ENCODE peak calls at places on chromosomes 13 and 19, in eight cellular contexts. J is HepG2, A is colonic mucosa, R is sciatic nerve, P is uterus, M is C1 segment of cervical spinal cord, B is left cardiac atrium, Q is sigmoid colon. V is an unnamed sample.
A peak's percentile ranks its signal among the peaks of the same experiment; 100 is the strongest.

GRCh38 chr13:63206431-63206830 is 1790.8 kb upstream of the PCDH20 start:
- DNase-seq in A (no peak), B (no peak), M (no peak), Q (no peak), R (no peak), P (no peak), J (no peak), V (no peak)

GRCh38 chr13:65497265-65497664 is 1732.9 kb downstream of the PCDH9 start:
- DNase-seq in J (no peak), A (no peak), M (no peak), Q (no peak), P (no peak), B (no peak), R (no peak), V (no peak)

GRCh38 chr19:48878219-48879024 is 6.2 kb downstream of the PPP1R15A start:
- DNase-seq in A (no peak), J (no peak), P (no peak), R (no peak), Q (no peak), M (no peak), B (peak; percentile 86), V (no peak)

GRCh38 chr19:42197375-42197817 is 20.1 kb downstream of the DEDD2 start:
- DNase-seq in P (no peak), M (no peak), Q (no peak), B (no peak), A (no peak), R (no peak), J (no peak), V (peak; percentile 46)

GRCh38 chr13:111425326-111425725 is 104.9 kb downstream of the TEX29 start:
- DNase-seq in A (no peak), Q (no peak), J (no peak), P (no peak), B (no peak), M (no peak), R (no peak), V (no peak)

GRCh38 chr13:35014606-35015005 is 72.5 kb downstream of the NBEA start:
- DNase-seq in A (no peak), R (no peak), Q (no peak), J (no peak), P (no peak), M (no peak), B (no peak), V (no peak)

GRCh38 chr13:100139822-100140221 is 50.9 kb downstream of the PCCA start:
- DNase-seq in M (no peak), Q (no peak), R (no peak), J (peak; percentile 20), A (no peak), P (no peak), B (no peak), V (no peak)

GRCh38 chr13:60066206-60066605 is 97.5 kb downstream of the DIAPH3 start:
- DNase-seq in Q (no peak), B (no peak), A (no peak), M (no peak), J (no peak), P (no peak), R (no peak), V (no peak)

GRCh38 chr13:113507564-113508210 is 17.2 kb upstream of the DCUN1D2 start:
- DNase-seq in A (no peak), J (no peak), Q (no peak), R (peak; percentile 49), B (no peak), M (no peak), P (no peak), V (no peak)

GRCh38 chr13:101612736-101613135 is 160.3 kb downstream of the ITGBL1 start:
- DNase-seq in B (peak; percentile 24), J (no peak), A (no peak), R (no peak), M (no peak), Q (no peak), P (no peak), V (no peak)

GRCh38 chr19:35204799-35205732 is 23.5 kb downstream of the FAM187B start:
- DNase-seq in Q (no peak), M (no peak), A (peak; percentile 39), J (no peak), B (no peak), R (no peak), P (no peak), V (peak; percentile 54)

GRCh38 chr13:54805743-54806142 is 1777.1 kb downstream of the OLFM4 start:
- DNase-seq in P (no peak), J (no peak), M (no peak), R (no peak), A (no peak), Q (no peak), B (no peak), V (no peak)

V was measured in left colon.